ENCODE peak calls at places on chromosomes 1 and 21, in five cellular contexts. G is adrenal gland, Z is neural crest cell, A is fibroblast of pulmonary artery, O is Calu3. L is an unnamed sample.

GRCh38 chr1:91549041-91549735 is 48.5 kb downstream of the CDC7 start:
- DNase-seq in G (no peak), Z (no peak), A (no peak), O (no peak), L (no peak)

GRCh38 chr1:173416034-173416433 is 61.1 kb upstream of the PRDX6 start:
- DNase-seq in G (no peak), Z (no peak), A (no peak), O (no peak), L (no peak)

GRCh38 chr1:245812278-245812677 is 657.5 kb downstream of the KIF26B start:
- DNase-seq in G (no peak), Z (no peak), A (no peak), O (no peak), L (no peak)

GRCh38 chr1:42167611-42168396 is 3.3 kb upstream of the GUCA2A start:
- DNase-seq in G (no peak), Z (no peak), A (no peak), O (no peak), L (no peak)

GRCh38 chr1:240608707-240609106 is 3.2 kb downstream of the GREM2 start:
- DNase-seq in G (no peak), Z (no peak), A (peak), O (peak), L (no peak)

GRCh38 chr21:38323721-38324591 is 67.2 kb downstream of the KCNJ15 start:
- DNase-seq in G (no peak), Z (no peak), A (peak), O (no peak), L (no peak)

GRCh38 chr1:22031214-22031962 is 21.1 kb upstream of the CDC42 start:
- DNase-seq in G (no peak), Z (no peak), A (no peak), O (no peak), L (no peak)

GRCh38 chr1:80218112-80218511 is 1211.6 kb upstream of the ADGRL4 start:
- DNase-seq in G (no peak), Z (no peak), A (peak), O (peak), L (no peak)

GRCh38 chr1:2129256-2129943 is 65.2 kb downstream of the FAAP20 start:
- DNase-seq in G (no peak), Z (no peak), A (no peak), O (no peak), L (no peak)

GRCh38 chr1:30641557-30642353 is 81.6 kb downstream of the MATN1 start:
- DNase-seq in G (no peak), Z (no peak), A (no peak), O (no peak), L (no peak)

GRCh38 chr1:30763654-30764248 is 6.2 kb upstream of the LAPTM5 start:
- DNase-seq in G (peak), Z (no peak), A (no peak), O (no peak), L (no peak)

GRCh38 chr1:19768321-19769210 is 31.1 kb downstream of the TMCO4 start:
- DNase-seq in G (no peak), Z (no peak), A (no peak), O (no peak), L (no peak)

GRCh38 chr1:169590932-169591331 is 4.7 kb upstream of the F5 start:
- DNase-seq in G (no peak), Z (no peak), A (no peak), O (peak), L (no peak)

GRCh38 chr1:43441894-43442632 is 11.7 kb downstream of the HYI start:
- DNase-seq in G (peak), Z (no peak), A (no peak), O (no peak), L (no peak)

GRCh38 chr1:19744335-19744743 is 55.4 kb downstream of the TMCO4 start:
- DNase-seq in G (no peak), Z (no peak), A (no peak), O (no peak), L (no peak)

GRCh38 chr1:92136316-92136715 is 56.2 kb downstream of the BTBD8 start:
- DNase-seq in G (no peak), Z (no peak), A (peak), O (no peak), L (no peak)

GRCh38 chr21:33870768-33871167 is 44.8 kb downstream of the ATP5PO start:
- DNase-seq in G (no peak), Z (no peak), A (no peak), O (no peak), L (no peak)

GRCh38 chr21:44931501-44932365 is 8.1 kb upstream of the SLX9 start:
- DNase-seq in G (no peak), Z (no peak), A (no peak), O (no peak), L (no peak)

GRCh38 chr1:60922304-60922703 is 160.1 kb upstream of the NFIA start:
- DNase-seq in G (peak), Z (no peak), A (no peak), O (no peak), L (no peak)

GRCh38 chr21:36005018-36005417 is 55.3 kb downstream of the SETD4 start:
- DNase-seq in G (no peak), Z (no peak), A (no peak), O (no peak), L (no peak)

GRCh38 chr1:116382321-116382720 is 9.3 kb downstream of the ATP1A1 start:
- DNase-seq in G (no peak), Z (no peak), A (peak), O (no peak), L (no peak)

GRCh38 chr1:239997515-239998311 is 94.0 kb upstream of the FMN2 start:
- DNase-seq in G (no peak), Z (peak), A (no peak), O (peak), L (peak)

GRCh38 chr1:173420330-173420806 is 56.8 kb upstream of the PRDX6 start:
- DNase-seq in G (peak), Z (peak), A (peak), O (peak), L (no peak)

GRCh38 chr1:35707253-35708178 is 11.2 kb downstream of the C1orf216 start:
- DNase-seq in G (no peak), Z (peak), A (no peak), O (peak), L (peak)

GRCh38 chr1:203367051-203367450 is 16.1 kb upstream of the FMOD start:
- DNase-seq in G (no peak), Z (no peak), A (no peak), O (no peak), L (no peak)

GRCh38 chr1:111747282-111747734 is 8.1 kb upstream of the INKA2 start:
- DNase-seq in G (peak), Z (peak), A (peak), O (peak), L (no peak)

GRCh38 chr1:245558069-245558468 is 403.3 kb downstream of the KIF26B start:
- DNase-seq in G (no peak), Z (no peak), A (no peak), O (no peak), L (no peak)

GRCh38 chr21:22758478-22758877 is 1760.3 kb downstream of the NCAM2 start:
- DNase-seq in G (no peak), Z (no peak), A (no peak), O (no peak), L (no peak)

GRCh38 chr1:198121058-198121829 is 35.6 kb upstream of the NEK7 start:
- DNase-seq in G (no peak), Z (no peak), A (peak), O (peak), L (no peak)

GRCh38 chr21:44051462-44051941 is 39.4 kb downstream of the TRAPPC10 start:
- DNase-seq in G (peak), Z (no peak), A (peak), O (no peak), L (no peak)

GRCh38 chr1:115324649-115325420 is 13.2 kb downstream of the NGF start:
- DNase-seq in G (no peak), Z (no peak), A (no peak), O (no peak), L (no peak)

GRCh38 chr1:175267716-175268416 is 75.3 kb upstream of the KIAA0040 start:
- DNase-seq in G (peak), Z (no peak), A (peak), O (no peak), L (no peak)

DNA sequence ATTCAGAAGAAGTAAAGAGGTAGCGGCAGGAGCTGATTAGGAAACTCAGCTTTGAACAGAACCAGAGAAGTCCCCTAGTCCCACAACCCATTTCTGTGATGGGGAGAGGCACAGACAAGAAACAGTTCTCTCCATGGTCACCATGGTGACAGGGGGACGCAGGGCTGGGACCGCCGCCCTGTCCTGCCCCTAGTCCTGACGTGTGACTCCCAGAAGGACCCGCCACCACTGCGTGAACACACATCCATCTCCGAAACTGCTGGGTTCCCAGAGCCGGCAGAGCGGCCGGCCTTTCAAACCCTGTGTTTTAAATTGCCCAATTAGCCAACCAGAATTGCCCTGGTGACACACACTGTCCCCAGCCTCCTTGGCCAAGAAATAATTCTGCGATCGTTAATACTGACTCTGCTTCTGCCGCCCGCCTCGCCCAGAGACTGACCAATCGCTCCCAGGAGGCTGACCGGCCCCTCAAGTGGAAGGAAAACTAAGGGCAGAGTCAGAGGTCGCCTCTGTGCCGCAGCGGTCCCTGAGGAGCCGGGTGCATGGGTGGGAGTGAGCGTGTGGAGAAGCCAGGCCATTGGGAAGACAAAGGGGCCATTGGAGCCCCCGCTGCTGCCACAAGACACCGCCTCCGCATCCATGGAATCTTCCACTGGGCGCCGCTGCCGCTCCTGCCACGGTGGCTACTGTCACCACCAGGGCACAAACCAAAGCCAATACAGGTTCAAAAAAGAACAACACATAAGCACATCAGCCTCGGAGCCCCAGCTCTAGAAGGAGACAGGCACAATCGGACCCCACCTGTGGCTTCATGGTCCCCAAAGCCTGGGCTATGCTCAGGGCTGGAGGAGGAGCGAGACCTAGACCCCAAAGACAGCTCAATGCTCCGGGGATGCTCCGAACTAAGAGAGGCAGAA is 273.3 kb downstream of the NPHP4 start:
- DNase-seq in G (no peak), Z (peak), A (no peak), O (no peak), L (no peak)
- TF ChIP-seq CTCF in G (no peak), Z (no peak), A (no peak), O (no peak), L (no peak)

DNA sequence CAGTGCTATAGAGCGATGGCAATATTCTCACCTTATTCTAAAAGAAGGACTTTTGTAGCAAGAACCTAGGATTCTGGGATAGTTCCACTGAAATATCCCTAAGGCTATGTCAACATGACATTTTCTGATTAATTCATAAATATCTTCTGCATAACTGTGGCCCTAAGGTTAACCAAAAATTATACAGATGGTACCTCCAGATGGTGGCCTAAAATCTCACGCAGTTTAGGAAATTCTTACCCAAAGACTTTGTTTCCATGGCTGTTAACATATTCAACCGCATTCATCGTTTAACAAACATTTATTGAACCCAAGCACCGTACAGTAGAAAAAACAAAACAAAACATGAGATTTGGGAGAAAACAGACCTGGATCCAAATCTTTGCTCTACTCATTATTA is 19.1 kb downstream of the NID1 start:
- DNase-seq in G (no peak), Z (no peak), A (no peak), O (no peak), L (no peak)
- TF ChIP-seq CTCF in G (no peak), Z (no peak), A (no peak), O (no peak), L (no peak)

DNA sequence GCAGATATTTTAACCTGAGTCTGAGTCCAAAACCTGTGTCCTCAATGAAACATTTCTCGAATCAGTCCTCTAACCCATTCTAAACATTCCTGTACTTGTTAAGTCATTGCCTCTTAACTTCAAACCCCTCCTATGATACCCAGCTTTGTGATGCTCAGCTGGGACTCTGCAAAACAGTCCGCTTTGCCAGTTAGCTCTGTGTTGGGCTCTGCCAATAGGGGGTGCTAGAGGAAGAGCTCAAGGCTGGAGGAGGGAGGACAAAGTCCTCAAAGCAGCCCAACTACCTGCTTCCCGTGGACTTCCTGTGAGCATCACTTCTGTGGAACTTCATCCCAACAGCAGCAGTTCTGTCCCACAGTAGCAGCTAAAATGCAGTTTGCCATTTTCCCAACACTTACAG is 38.1 kb upstream of the SYT14 start:
- DNase-seq in G (no peak), Z (no peak), A (no peak), O (peak), L (no peak)
- TF ChIP-seq CTCF in G (no peak), Z (peak), A (peak), O (peak), L (no peak)

GRCh38 chr1:164953095-164953494 is 394.1 kb downstream of the PBX1 start:
- DNase-seq in G (no peak), Z (no peak), A (peak), O (no peak), L (no peak)
- TF ChIP-seq CTCF in G (no peak), Z (no peak), A (peak), O (no peak), L (no peak)

L was measured in mesothelial cell of epicardium.